ENCODE peak calls at places on chromosomes 16 and 17, in eight cellular contexts. Q is heart left ventricle; S is fibroblast of villous mesenchyme; V is NCI-H1105; Z is mucosa of gallbladder; G is EH; R is naive B cell; E is stimulated activated CD8-positive, alpha-beta memory T cell treated with anti-CD3 and anti-CD28 coated beads, Interleukin-15, amount 100 ng/mL, for 24 hours. P is an unnamed sample.

GRCh38 chr17:35161281-35161761 is 13.7 kb downstream of the UNC45B start:
- DNase-seq in Q (no peak), S (no peak), V (no peak), Z (no peak), G (peak; percentile 7), R (no peak), E (no peak), P (peak; percentile 5)

GRCh38 chr16:80804451-80805383 is at the start of gene CDYL2:
- DNase-seq in Q (peak; percentile 39), S (peak; percentile 31), V (no peak), Z (no peak), G (peak; percentile 69), R (peak; percentile 1), E (peak; percentile 8), P (peak; percentile 21)

GRCh38 chr16:70162041-70162451 is 11.5 kb upstream of the CLEC18C start:
- DNase-seq in Q (no peak), S (peak; percentile 71), V (no peak), Z (no peak), G (peak; percentile 81), R (no peak), E (no peak), P (peak; percentile 48)

GRCh38 chr17:32569171-32570080 is 82.6 kb downstream of the CDK5R1 start:
- DNase-seq in Q (no peak), S (no peak), V (no peak), Z (no peak), G (peak; percentile 23), R (no peak), E (no peak), P (no peak)

GRCh38 chr16:2386990-2387389 is 42.3 kb upstream of the CCNF start:
- DNase-seq in Q (no peak), S (no peak), V (no peak), Z (no peak), G (no peak), R (no peak), E (no peak), P (peak; percentile 32)

GRCh38 chr17:83178533-83179201 is 99.3 kb downstream of the METRNL start:
- DNase-seq in Q (no peak), S (no peak), V (peak; percentile 57), Z (peak; percentile 8), G (no peak), R (no peak), E (no peak), P (no peak)

GRCh38 chr17:69978056-69978646 is 96.9 kb upstream of the KCNJ16 start:
- DNase-seq in Q (no peak), S (no peak), V (no peak), Z (no peak), G (no peak), R (no peak), E (no peak), P (peak; percentile 43)

GRCh38 chr16:15775209-15775608 is 81.6 kb downstream of the MYH11 start:
- DNase-seq in Q (no peak), S (peak; percentile 33), V (no peak), Z (no peak), G (peak; percentile 46), R (no peak), E (no peak), P (peak; percentile 46)

GRCh38 chr17:75272848-75273184 is 1.8 kb upstream of the MIF4GD start:
- DNase-seq in Q (no peak), S (no peak), V (no peak), Z (no peak), G (no peak), R (no peak), E (no peak), P (no peak)

GRCh38 chr17:6355196-6355595 is 79.7 kb downstream of the AIPL1 start:
- DNase-seq in Q (no peak), S (no peak), V (peak; percentile 50), Z (no peak), G (no peak), R (no peak), E (no peak), P (no peak)

GRCh38 chr17:21358682-21359482 is 17.3 kb upstream of the KCNJ12 start:
- DNase-seq in Q (peak; percentile 74), S (no peak), V (no peak), Z (peak; percentile 58), G (peak; percentile 35), R (no peak), E (no peak), P (no peak)

GRCh38 chr16:4288148-4288921 is 15.5 kb upstream of the TFAP4 start:
- DNase-seq in Q (peak; percentile 73), S (peak; percentile 68), V (peak; percentile 42), Z (peak; percentile 68), G (peak; percentile 65), R (peak; percentile 80), E (peak; percentile 59), P (peak; percentile 58)

GRCh38 chr17:64150237-64151015 is 20.5 kb upstream of the ERN1 start:
- DNase-seq in Q (no peak), S (no peak), V (no peak), Z (peak; percentile 85), G (peak; percentile 30), R (no peak), E (no peak), P (peak; percentile 16)

GRCh38 chr16:87582221-87582965 is 19.9 kb upstream of the JPH3 start:
- DNase-seq in Q (peak; percentile 76), S (peak; percentile 91), V (no peak), Z (peak; percentile 54), G (peak; percentile 85), R (no peak), E (no peak), P (peak; percentile 91)

GRCh38 chr17:81058263-81058871 is 23.4 kb downstream of the BAIAP2 start:
- DNase-seq in Q (no peak), S (no peak), V (no peak), Z (no peak), G (no peak), R (no peak), E (no peak), P (no peak)

GRCh38 chr17:5933430-5933829 is 136.7 kb upstream of the WSCD1 start:
- DNase-seq in Q (no peak), S (no peak), V (no peak), Z (no peak), G (no peak), R (no peak), E (no peak), P (no peak)

GRCh38 chr17:18259621-18260331 is 686 bp upstream of the MIEF2 start:
- DNase-seq in Q (no peak), S (peak; percentile 8), V (no peak), Z (no peak), G (peak; percentile 76), R (no peak), E (no peak), P (no peak)

GRCh38 chr16:54430491-54431030 is 144.0 kb upstream of the IRX3 start:
- DNase-seq in Q (no peak), S (peak; percentile 77), V (no peak), Z (no peak), G (peak; percentile 93), R (no peak), E (no peak), P (peak; percentile 58)

GRCh38 chr17:72618018-72618509 is 474.4 kb downstream of the SLC39A11 start:
- DNase-seq in Q (no peak), S (no peak), V (no peak), Z (peak; percentile 89), G (no peak), R (no peak), E (no peak), P (no peak)

GRCh38 chr16:23491490-23492391 is 18.6 kb downstream of the GGA2 start:
- DNase-seq in Q (peak; percentile 30), S (no peak), V (no peak), Z (no peak), G (peak; percentile 56), R (no peak), E (no peak), P (peak; percentile 46)

GRCh38 chr17:48679385-48680096 is 42.8 kb downstream of the PRAC1 start:
- DNase-seq in Q (no peak), S (peak; percentile 27), V (no peak), Z (no peak), G (no peak), R (no peak), E (no peak), P (no peak)

GRCh38 chr16:10386517-10387377 is 886 bp downstream of the ATF7IP2 start:
- DNase-seq in Q (no peak), S (peak; percentile 10), V (no peak), Z (no peak), G (no peak), R (no peak), E (no peak), P (peak; percentile 37)

GRCh38 chr16:77227745-77228144 is 28.5 kb downstream of the SYCE1L start:
- DNase-seq in Q (no peak), S (no peak), V (no peak), Z (no peak), G (no peak), R (no peak), E (no peak), P (peak; percentile 18)

GRCh38 chr17:20008242-20009051 is 712 bp upstream of the SPECC1 start:
- DNase-seq in Q (peak; percentile 30), S (no peak), V (peak; percentile 38), Z (peak; percentile 21), G (no peak), R (no peak), E (no peak), P (no peak)

GRCh38 chr16:72173997-72174396 is 2.0 kb upstream of the PMFBP1 start:
- DNase-seq in Q (no peak), S (no peak), V (no peak), Z (no peak), G (no peak), R (no peak), E (no peak), P (no peak)

GRCh38 chr16:10390867-10391266 is 5.0 kb downstream of the ATF7IP2 start:
- DNase-seq in Q (no peak), S (no peak), V (no peak), Z (no peak), G (no peak), R (no peak), E (no peak), P (no peak)

GRCh38 chr17:70961341-70961740 is 792.0 kb downstream of the KCNJ2 start:
- DNase-seq in Q (no peak), S (no peak), V (no peak), Z (no peak), G (no peak), R (no peak), E (no peak), P (peak; percentile 71)

GRCh38 chr17:30952645-30953393 is 18.0 kb upstream of the RNF135 start:
- DNase-seq in Q (peak; percentile 41), S (no peak), V (no peak), Z (no peak), G (no peak), R (peak; percentile 42), E (no peak), P (no peak)

GRCh38 chr17:76923491-76923890 is 55.3 kb downstream of the MGAT5B start:
- DNase-seq in Q (no peak), S (no peak), V (no peak), Z (no peak), G (no peak), R (no peak), E (no peak), P (no peak)

GRCh38 chr16:49340466-49340865 is 33.1 kb upstream of the C16orf78 start:
- DNase-seq in Q (no peak), S (no peak), V (no peak), Z (no peak), G (no peak), R (no peak), E (no peak), P (no peak)

GRCh38 chr17:29251969-29252866 is 5.6 kb downstream of the CRYBA1 start:
- DNase-seq in Q (no peak), S (peak; percentile 76), V (no peak), Z (no peak), G (peak; percentile 44), R (no peak), E (no peak), P (peak; percentile 73)

P was measured in choroid plexus epithelial cell.